ENCODE peak calls at places on chromosomes 1 and 21, in six cellular contexts. One of them, this sample, is unnamed.

GRCh38 chr1:230270185-230270939 is 155.8 kb downstream of the PGBD5 start:
- DNase-seq in osteoblast: peak
- DNase-seq in nephron progenitor cell: no peak
- DNase-seq in heart right ventricle: no peak
- DNase-seq in astrocyte of the cerebellum: no peak
- DNase-seq in CD8-positive, alpha-beta T cell: no peak
- DNase-seq in this sample: no peak

GRCh38 chr1:115332813-115333608 is 5.0 kb downstream of the NGF start:
- DNase-seq in nephron progenitor cell: no peak
- DNase-seq in CD8-positive, alpha-beta T cell: no peak
- DNase-seq in astrocyte of the cerebellum: peak
- DNase-seq in osteoblast: no peak
- DNase-seq in heart right ventricle: no peak
- DNase-seq in this sample: peak

GRCh38 chr1:76866566-76866965 is 714 bp upstream of the ST6GALNAC5 start:
- DNase-seq in CD8-positive, alpha-beta T cell: no peak
- DNase-seq in heart right ventricle: no peak
- DNase-seq in nephron progenitor cell: no peak
- DNase-seq in osteoblast: no peak
- DNase-seq in astrocyte of the cerebellum: no peak
- DNase-seq in this sample: no peak

GRCh38 chr1:92784051-92784638 is 763 bp downstream of the EVI5 start:
- DNase-seq in nephron progenitor cell: no peak
- DNase-seq in heart right ventricle: no peak
- DNase-seq in osteoblast: peak
- DNase-seq in CD8-positive, alpha-beta T cell: peak
- DNase-seq in astrocyte of the cerebellum: peak
- DNase-seq in this sample: peak

GRCh38 chr1:39835110-39835509 is 46.4 kb upstream of the BMP8B start:
- DNase-seq in CD8-positive, alpha-beta T cell: no peak
- DNase-seq in nephron progenitor cell: no peak
- DNase-seq in heart right ventricle: no peak
- DNase-seq in osteoblast: no peak
- DNase-seq in astrocyte of the cerebellum: no peak
- DNase-seq in this sample: no peak

GRCh38 chr1:25568090-25568833 is 24.9 kb downstream of the LDLRAP1 start:
- DNase-seq in CD8-positive, alpha-beta T cell: no peak
- DNase-seq in osteoblast: peak
- DNase-seq in astrocyte of the cerebellum: peak
- DNase-seq in nephron progenitor cell: peak
- DNase-seq in heart right ventricle: no peak
- DNase-seq in this sample: peak

GRCh38 chr1:92948071-92948470 is 13.2 kb downstream of the DIPK1A start:
- DNase-seq in astrocyte of the cerebellum: no peak
- DNase-seq in nephron progenitor cell: no peak
- DNase-seq in heart right ventricle: no peak
- DNase-seq in osteoblast: no peak
- DNase-seq in CD8-positive, alpha-beta T cell: no peak
- DNase-seq in this sample: no peak

GRCh38 chr1:63264161-63264560 is 58.2 kb upstream of the FOXD3 start:
- DNase-seq in heart right ventricle: no peak
- DNase-seq in CD8-positive, alpha-beta T cell: no peak
- DNase-seq in osteoblast: no peak
- DNase-seq in astrocyte of the cerebellum: no peak
- DNase-seq in nephron progenitor cell: no peak
- DNase-seq in this sample: no peak

GRCh38 chr1:114435088-114435715 is 75.8 kb downstream of the TRIM33 start:
- DNase-seq in CD8-positive, alpha-beta T cell: no peak
- DNase-seq in heart right ventricle: no peak
- DNase-seq in nephron progenitor cell: no peak
- DNase-seq in osteoblast: no peak
- DNase-seq in astrocyte of the cerebellum: no peak
- DNase-seq in this sample: no peak

GRCh38 chr1:91120915-91121314 is 99.1 kb upstream of the ZNF644 start:
- DNase-seq in astrocyte of the cerebellum: no peak
- DNase-seq in heart right ventricle: no peak
- DNase-seq in nephron progenitor cell: no peak
- DNase-seq in osteoblast: no peak
- DNase-seq in CD8-positive, alpha-beta T cell: no peak
- DNase-seq in this sample: no peak

GRCh38 chr1:205945056-205945455 is 1.8 kb upstream of the SLC26A9 start:
- DNase-seq in astrocyte of the cerebellum: no peak
- DNase-seq in CD8-positive, alpha-beta T cell: no peak
- DNase-seq in heart right ventricle: no peak
- DNase-seq in nephron progenitor cell: no peak
- DNase-seq in osteoblast: no peak
- DNase-seq in this sample: no peak

GRCh38 chr1:6799499-6799898 is 14.2 kb downstream of the CAMTA1 start:
- DNase-seq in CD8-positive, alpha-beta T cell: no peak
- DNase-seq in osteoblast: peak
- DNase-seq in nephron progenitor cell: no peak
- DNase-seq in heart right ventricle: no peak
- DNase-seq in astrocyte of the cerebellum: no peak
- DNase-seq in this sample: no peak

GRCh38 chr1:54768093-54768492 is 3.8 kb upstream of the PARS2 start:
- DNase-seq in astrocyte of the cerebellum: no peak
- DNase-seq in heart right ventricle: no peak
- DNase-seq in nephron progenitor cell: no peak
- DNase-seq in CD8-positive, alpha-beta T cell: no peak
- DNase-seq in osteoblast: peak
- DNase-seq in this sample: peak

GRCh38 chr1:17207046-17207445 is 2.1 kb downstream of the PADI1 start:
- DNase-seq in astrocyte of the cerebellum: no peak
- DNase-seq in nephron progenitor cell: no peak
- DNase-seq in osteoblast: no peak
- DNase-seq in CD8-positive, alpha-beta T cell: no peak
- DNase-seq in heart right ventricle: no peak
- DNase-seq in this sample: no peak

GRCh38 chr1:30274937-30275621 is 448.3 kb downstream of the MATN1 start:
- DNase-seq in nephron progenitor cell: no peak
- DNase-seq in astrocyte of the cerebellum: no peak
- DNase-seq in heart right ventricle: no peak
- DNase-seq in CD8-positive, alpha-beta T cell: no peak
- DNase-seq in osteoblast: no peak
- DNase-seq in this sample: no peak

GRCh38 chr1:104905322-104905721 is 1155.6 kb downstream of the AMY1C start:
- DNase-seq in nephron progenitor cell: no peak
- DNase-seq in heart right ventricle: no peak
- DNase-seq in CD8-positive, alpha-beta T cell: no peak
- DNase-seq in osteoblast: no peak
- DNase-seq in astrocyte of the cerebellum: no peak
- DNase-seq in this sample: no peak

GRCh38 chr1:28553229-28553930 is 495 bp downstream of the TRNAU1AP start:
- DNase-seq in astrocyte of the cerebellum: no peak
- DNase-seq in heart right ventricle: peak
- DNase-seq in osteoblast: peak
- DNase-seq in nephron progenitor cell: peak
- DNase-seq in CD8-positive, alpha-beta T cell: no peak
- DNase-seq in this sample: peak

GRCh38 chr1:241423541-241424479 is 66.8 kb upstream of the RGS7 start:
- DNase-seq in CD8-positive, alpha-beta T cell: no peak
- DNase-seq in nephron progenitor cell: peak
- DNase-seq in osteoblast: peak
- DNase-seq in astrocyte of the cerebellum: no peak
- DNase-seq in heart right ventricle: peak
- DNase-seq in this sample: peak

GRCh38 chr21:44300262-44300959 is 558 bp downstream of the PFKL start:
- DNase-seq in heart right ventricle: peak
- DNase-seq in osteoblast: peak
- DNase-seq in CD8-positive, alpha-beta T cell: peak
- DNase-seq in astrocyte of the cerebellum: no peak
- DNase-seq in nephron progenitor cell: peak
- DNase-seq in this sample: peak

GRCh38 chr1:220045356-220046051 is 801 bp downstream of the EPRS1 start:
- DNase-seq in osteoblast: no peak
- DNase-seq in CD8-positive, alpha-beta T cell: no peak
- DNase-seq in nephron progenitor cell: no peak
- DNase-seq in heart right ventricle: no peak
- DNase-seq in astrocyte of the cerebellum: no peak
- DNase-seq in this sample: no peak

GRCh38 chr1:220044683-220045355 is 1.5 kb downstream of the EPRS1 start:
- DNase-seq in osteoblast: no peak
- DNase-seq in heart right ventricle: no peak
- DNase-seq in CD8-positive, alpha-beta T cell: no peak
- DNase-seq in nephron progenitor cell: no peak
- DNase-seq in astrocyte of the cerebellum: no peak
- DNase-seq in this sample: no peak

GRCh38 chr1:220043646-220044045 is 2.7 kb downstream of the EPRS1 start:
- DNase-seq in nephron progenitor cell: no peak
- DNase-seq in CD8-positive, alpha-beta T cell: no peak
- DNase-seq in osteoblast: no peak
- DNase-seq in astrocyte of the cerebellum: no peak
- DNase-seq in heart right ventricle: no peak
- DNase-seq in this sample: no peak

DNA sequence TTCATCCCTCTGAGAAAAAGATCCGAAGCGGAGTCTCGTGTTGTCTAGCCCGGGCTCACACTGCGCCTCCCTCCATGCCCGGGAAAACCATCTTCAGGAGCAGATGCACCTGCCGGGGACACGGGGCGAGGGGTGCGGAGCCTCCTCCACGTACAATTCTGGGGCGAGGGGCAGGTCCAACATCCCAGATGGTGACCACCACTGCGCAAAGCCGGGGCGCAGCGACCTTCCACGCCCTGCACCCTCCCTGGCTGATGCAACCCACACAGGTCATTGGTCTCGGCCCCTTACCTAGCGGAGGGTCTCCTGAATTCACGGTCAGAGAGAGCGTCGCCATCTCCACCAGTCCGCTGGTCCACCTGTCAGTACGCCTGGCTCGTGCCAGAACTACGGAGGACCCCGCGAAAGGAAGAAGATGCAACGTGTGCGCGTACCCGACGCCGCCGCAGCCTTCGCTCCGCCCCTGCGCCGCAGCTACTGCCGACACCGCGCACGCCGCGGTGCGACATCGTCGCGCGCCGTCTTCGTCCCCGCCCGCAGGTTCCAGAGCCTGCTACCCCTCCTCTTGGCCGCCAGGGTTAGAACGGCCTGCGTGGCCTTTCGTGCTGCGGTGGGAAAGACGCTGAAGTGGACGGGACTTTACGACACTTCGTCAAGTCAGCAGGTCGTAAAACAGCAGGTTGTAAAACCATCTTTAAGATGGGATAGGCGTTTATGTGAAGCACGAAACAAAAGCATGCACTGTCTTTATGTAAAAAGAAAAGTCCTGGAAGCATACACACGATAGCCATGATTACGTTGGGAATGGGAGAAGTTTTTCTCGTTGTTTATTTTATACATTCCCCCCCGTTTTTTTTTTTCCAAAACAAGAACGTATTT is at the start of gene EPRS1:
- DNase-seq in heart right ventricle: peak
- DNase-seq in nephron progenitor cell: peak
- DNase-seq in astrocyte of the cerebellum: peak
- DNase-seq in osteoblast: peak
- DNase-seq in CD8-positive, alpha-beta T cell: peak
- DNase-seq in this sample: peak
- TF ChIP-seq CTCF in heart right ventricle: peak
- TF ChIP-seq CTCF in nephron progenitor cell: peak
- TF ChIP-seq CTCF in astrocyte of the cerebellum: peak
- TF ChIP-seq CTCF in osteoblast: peak
- TF ChIP-seq CTCF in CD8-positive, alpha-beta T cell: peak
- TF ChIP-seq CTCF in this sample: peak

GRCh38 chr1:38712046-38712445 is 147.5 kb downstream of the RRAGC start:
- DNase-seq in nephron progenitor cell: no peak
- DNase-seq in astrocyte of the cerebellum: no peak
- DNase-seq in osteoblast: no peak
- DNase-seq in CD8-positive, alpha-beta T cell: no peak
- DNase-seq in heart right ventricle: no peak
- DNase-seq in this sample: no peak

DNA sequence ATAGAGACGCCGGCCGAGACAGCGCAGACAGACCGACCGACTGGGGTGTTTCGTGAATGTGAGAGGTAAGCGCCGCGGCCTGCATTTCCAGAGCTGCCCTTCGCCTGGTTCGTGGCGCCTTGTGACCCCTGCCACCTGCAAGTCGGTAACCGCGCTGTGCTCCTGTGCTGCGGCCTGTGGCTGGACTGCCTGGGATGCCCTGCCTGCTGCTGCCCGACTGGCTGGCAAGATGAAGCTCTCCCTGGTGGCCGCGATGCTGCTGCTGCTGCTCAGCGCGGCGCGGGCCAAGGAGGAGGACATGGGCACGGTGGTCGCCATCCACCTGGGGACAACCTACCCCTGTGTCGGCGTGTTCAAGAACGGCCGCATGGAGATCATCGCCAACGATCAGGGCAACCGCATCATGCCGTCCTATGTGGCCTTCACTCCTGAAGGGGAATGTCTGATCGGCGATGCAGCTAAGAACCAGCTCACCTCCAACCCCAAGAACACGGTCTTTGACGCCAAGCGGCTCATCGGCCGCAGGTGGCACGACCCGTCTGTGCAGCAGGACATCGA is 150.8 kb downstream of the RRAGC start:
- DNase-seq in CD8-positive, alpha-beta T cell: no peak
- DNase-seq in osteoblast: no peak
- DNase-seq in astrocyte of the cerebellum: no peak
- DNase-seq in nephron progenitor cell: no peak
- DNase-seq in heart right ventricle: no peak
- DNase-seq in this sample: no peak
- TF ChIP-seq CTCF in CD8-positive, alpha-beta T cell: no peak
- TF ChIP-seq CTCF in osteoblast: no peak
- TF ChIP-seq CTCF in astrocyte of the cerebellum: no peak
- TF ChIP-seq CTCF in nephron progenitor cell: no peak
- TF ChIP-seq CTCF in heart right ventricle: no peak
- TF ChIP-seq CTCF in this sample: no peak

GRCh38 chr1:168623003-168623828 is 46.8 kb downstream of the XCL1 start:
- DNase-seq in CD8-positive, alpha-beta T cell: no peak
- DNase-seq in astrocyte of the cerebellum: peak
- DNase-seq in osteoblast: peak
- DNase-seq in nephron progenitor cell: no peak
- DNase-seq in heart right ventricle: no peak
- DNase-seq in this sample: peak
- TF ChIP-seq CTCF in CD8-positive, alpha-beta T cell: no peak
- TF ChIP-seq CTCF in astrocyte of the cerebellum: no peak
- TF ChIP-seq CTCF in osteoblast: peak
- TF ChIP-seq CTCF in nephron progenitor cell: no peak
- TF ChIP-seq CTCF in heart right ventricle: no peak
- TF ChIP-seq CTCF in this sample: no peak

DNA sequence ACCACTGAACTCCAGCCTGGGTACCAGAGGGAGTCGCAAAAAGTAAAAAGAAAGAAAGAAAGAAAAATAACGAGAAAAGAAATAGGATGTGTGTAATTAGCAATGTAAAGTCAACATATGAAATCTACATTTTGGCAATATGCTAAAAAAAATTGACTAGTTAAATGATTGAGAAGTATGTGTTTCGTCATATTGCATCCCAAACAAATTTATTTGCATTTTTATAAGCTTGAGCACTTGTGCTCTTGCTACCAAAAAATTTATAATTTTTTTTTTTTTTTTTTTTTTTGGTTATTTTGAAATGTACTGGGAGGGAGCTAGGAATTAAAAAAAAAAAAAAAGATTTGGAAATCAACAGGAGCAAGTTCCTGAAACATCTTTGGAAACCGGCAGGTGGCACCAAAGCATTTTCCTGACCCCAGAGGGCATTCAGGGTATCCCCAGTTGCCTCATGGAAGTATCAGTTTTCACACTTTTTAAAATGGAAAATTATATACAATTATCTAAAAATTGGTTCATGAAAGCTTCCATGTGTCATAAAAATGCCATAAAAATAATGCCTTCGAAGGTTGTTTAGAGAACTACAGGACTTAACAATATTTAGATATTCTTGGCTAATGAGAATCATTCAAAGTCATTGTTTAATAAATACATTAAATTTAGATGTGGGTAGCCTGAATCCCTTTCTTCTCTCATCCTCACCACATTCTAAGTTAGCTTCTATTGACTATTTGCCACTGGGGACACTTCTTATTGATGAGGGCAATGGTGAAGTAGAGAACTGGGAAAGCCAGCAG is 4.8 kb upstream of the HEATR1 start:
- DNase-seq in CD8-positive, alpha-beta T cell: no peak
- DNase-seq in osteoblast: peak
- DNase-seq in heart right ventricle: peak
- DNase-seq in nephron progenitor cell: peak
- DNase-seq in astrocyte of the cerebellum: peak
- DNase-seq in this sample: peak
- TF ChIP-seq CTCF in CD8-positive, alpha-beta T cell: no peak
- TF ChIP-seq CTCF in osteoblast: peak
- TF ChIP-seq CTCF in heart right ventricle: peak
- TF ChIP-seq CTCF in nephron progenitor cell: peak
- TF ChIP-seq CTCF in astrocyte of the cerebellum: peak
- TF ChIP-seq CTCF in this sample: peak